ENCODE peak calls at places on chromosomes 6 and 20, in five cellular contexts. O is HCT116, U is IMR-90, T is H9, R is endothelial cell of umbilical vein. Q is an unnamed sample.

GRCh38 chr20:49993301-49993751 is 10.5 kb downstream of the SNAI1 start:
- DNase-seq in U (no peak), R (no peak), T (no peak), O (no peak), Q (no peak)

GRCh38 chr20:63917811-63918210 is 22.9 kb downstream of the DNAJC5 start:
- DNase-seq in O (no peak), U (no peak), R (no peak), T (no peak), Q (no peak)

GRCh38 chr6:104527761-104528415 is 331.8 kb downstream of the HACE1 start:
- DNase-seq in R (no peak), O (no peak), U (no peak), T (peak), Q (peak)

GRCh38 chr6:169155481-169155880 is 98.2 kb downstream of the THBS2 start:
- DNase-seq in O (no peak), T (no peak), U (no peak), R (no peak), Q (no peak)

GRCh38 chr6:157881375-157881774 is 58.3 kb downstream of the SNX9 start:
- DNase-seq in U (no peak), T (no peak), O (no peak), R (no peak), Q (no peak)

GRCh38 chr20:32091888-32092346 is 17.6 kb upstream of the TM9SF4 start:
- DNase-seq in O (peak), R (peak), T (peak), U (peak), Q (peak)

GRCh38 chr20:10539818-10540553 is 104.9 kb downstream of the SLX4IP start:
- DNase-seq in R (no peak), O (no peak), U (no peak), T (no peak), Q (no peak)

GRCh38 chr6:17360564-17360963 is 32.8 kb upstream of the CAP2 start:
- DNase-seq in T (no peak), R (no peak), O (no peak), U (no peak), Q (no peak)

GRCh38 chr6:24891004-24891403 is 44.8 kb downstream of the RIPOR2 start:
- DNase-seq in T (no peak), O (no peak), R (no peak), U (no peak), Q (no peak)

GRCh38 chr6:144415014-144415413 is 129.9 kb downstream of the UTRN start:
- DNase-seq in U (peak), T (no peak), O (no peak), R (peak), Q (no peak)

GRCh38 chr6:79841577-79842381 is 105.6 kb downstream of the ELOVL4 start:
- DNase-seq in O (no peak), R (no peak), U (no peak), T (no peak), Q (no peak)

GRCh38 chr6:157893238-157893637 is 70.2 kb downstream of the SNX9 start:
- DNase-seq in R (no peak), T (no peak), U (no peak), O (no peak), Q (no peak)

GRCh38 chr6:150877928-150878327 is 12.4 kb downstream of the MTHFD1L start:
- DNase-seq in O (no peak), R (no peak), U (no peak), T (no peak), Q (no peak)

GRCh38 chr20:17601957-17602356 is 32.1 kb downstream of the DSTN start:
- DNase-seq in O (no peak), T (no peak), R (no peak), U (no peak), Q (no peak)

GRCh38 chr6:12136905-12137304 is 124.8 kb downstream of the HIVEP1 start:
- DNase-seq in R (peak), T (no peak), O (no peak), U (peak), Q (no peak)

GRCh38 chr20:2237059-2237458 is 58.7 kb upstream of the TGM3 start:
- DNase-seq in U (peak), R (no peak), T (peak), O (no peak), Q (peak)

GRCh38 chr6:36368921-36369880 is 18.3 kb downstream of the ETV7 start:
- DNase-seq in O (no peak), R (no peak), T (no peak), U (peak), Q (no peak)

GRCh38 chr20:210809-211502 is 16.1 kb upstream of the DEFB129 start:
- DNase-seq in O (no peak), R (no peak), U (no peak), T (no peak), Q (peak)

GRCh38 chr6:163414367-163415175 is at the start of gene QKI:
- DNase-seq in R (peak), T (peak), U (peak), O (no peak), Q (peak)
- H2AFZ ChIP-seq in R (peak), T (no peak), U (peak), O (no peak), Q (peak)

DNA sequence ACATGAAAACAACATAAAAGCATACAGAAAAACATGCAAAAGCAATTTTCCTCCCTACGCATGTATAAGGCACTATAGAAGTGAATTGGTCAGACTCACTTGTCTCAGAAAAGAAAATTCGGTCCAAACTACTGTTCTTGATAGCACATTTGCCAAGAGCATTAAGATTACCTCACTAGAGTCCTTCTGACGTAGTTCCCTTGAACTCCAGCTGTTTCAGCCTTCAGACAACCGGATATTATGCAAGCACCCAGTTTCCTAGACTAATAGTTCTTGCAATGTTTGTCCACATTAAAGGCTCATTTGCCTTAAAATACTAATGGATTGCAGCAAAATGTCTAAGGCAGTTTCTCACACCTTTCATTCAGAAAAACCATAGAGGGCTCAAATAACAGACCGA is 2.5 kb upstream of the CASS4 start:
- DNase-seq in O (no peak), T (no peak), R (no peak), U (peak), Q (no peak)
- H3K27ac ChIP-seq in O (no peak), T (no peak), R (no peak), U (peak), Q (no peak)

DNA sequence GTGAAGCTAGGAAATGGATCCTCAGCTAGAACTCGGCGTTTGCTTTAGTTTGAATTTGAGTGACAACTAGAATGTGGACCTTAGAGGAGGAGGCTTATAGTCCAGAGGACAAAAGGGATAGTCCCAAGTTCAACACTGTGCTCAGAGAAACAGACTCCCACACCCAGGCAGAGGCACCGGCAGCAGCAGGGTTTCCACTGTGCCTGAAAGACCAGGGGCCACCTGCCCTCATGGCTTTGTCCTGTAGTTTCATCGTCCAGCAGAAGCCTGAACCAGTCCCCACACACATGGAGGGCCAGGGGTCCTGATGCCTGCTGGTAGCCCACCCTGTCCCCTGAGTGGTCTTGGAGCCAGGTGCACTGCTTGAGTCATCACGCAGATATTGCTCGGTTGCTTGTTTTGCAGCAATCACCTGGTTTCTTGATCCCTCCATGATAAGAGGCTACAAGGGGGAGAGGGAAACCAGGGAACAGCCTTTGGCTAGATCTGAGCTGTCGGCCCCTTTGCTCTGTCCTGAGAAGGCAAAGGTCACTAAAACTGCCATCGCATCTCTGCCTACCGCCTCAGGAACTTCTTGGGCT is 7.2 kb upstream of the ACSS1 start:
- DNase-seq in U (no peak), O (no peak), T (no peak), R (no peak), Q (no peak)
- H3K4me2 ChIP-seq in U (no peak), O (no peak), T (no peak), R (no peak), Q (peak)

DNA sequence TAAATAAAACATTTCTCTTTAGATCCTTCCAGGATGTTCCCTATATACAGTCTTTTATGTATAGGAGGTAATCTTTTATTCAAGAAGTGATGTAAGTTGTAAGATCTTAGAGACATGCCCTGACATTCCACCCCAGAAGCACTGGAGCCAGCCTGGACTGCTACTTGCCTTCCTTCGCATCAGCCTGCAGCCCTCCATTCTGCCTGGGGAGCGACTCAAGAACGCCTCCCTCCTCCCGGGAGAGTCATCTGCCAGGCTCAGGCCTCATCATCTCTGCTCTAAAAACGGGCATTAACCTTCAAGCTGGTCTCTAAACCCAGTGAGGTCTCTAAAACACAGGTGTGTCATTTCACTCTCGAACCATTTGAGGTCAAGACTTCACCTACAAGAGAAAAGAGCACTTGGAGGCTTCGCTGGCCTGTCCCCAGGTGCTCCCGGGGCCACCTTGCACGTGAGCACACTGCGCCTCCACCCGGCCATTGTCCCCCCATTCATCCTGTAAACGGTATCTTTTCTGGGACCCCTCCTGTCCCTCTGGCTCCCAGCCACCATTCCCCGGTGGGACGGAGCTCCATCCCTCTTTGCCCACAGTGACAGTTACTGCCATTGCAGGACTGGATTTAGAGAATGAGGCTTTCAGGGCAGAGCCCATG is 107.5 kb upstream of the PDE10A start:
- DNase-seq in R (no peak), U (peak), T (peak), O (no peak), Q (no peak)
- H2AFZ ChIP-seq in R (peak), U (peak), T (no peak), O (no peak), Q (peak)

DNA sequence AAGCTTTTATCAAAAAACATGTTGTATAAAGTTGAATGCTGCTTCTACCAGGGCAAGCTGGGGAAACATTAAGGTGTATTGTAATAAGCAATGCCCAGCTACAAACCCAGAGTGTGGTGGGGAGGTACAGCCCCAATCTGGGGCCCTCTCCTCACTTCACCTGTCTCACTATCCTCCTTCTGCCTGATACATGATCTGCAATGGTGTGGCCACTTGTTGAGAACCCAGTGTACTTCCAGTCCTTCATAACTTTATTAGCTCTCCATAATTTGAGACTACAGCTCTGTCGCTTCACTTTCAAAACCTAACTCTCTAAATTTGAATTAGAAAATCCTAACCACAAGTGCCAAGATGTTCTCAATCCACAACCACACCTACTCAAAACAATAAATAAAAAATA is 84.9 kb downstream of the EPB41L2 start:
- DNase-seq in U (no peak), R (no peak), O (no peak), T (no peak), Q (no peak)
- H3K27ac ChIP-seq in U (no peak), R (no peak), O (no peak), T (no peak), Q (no peak)

DNA sequence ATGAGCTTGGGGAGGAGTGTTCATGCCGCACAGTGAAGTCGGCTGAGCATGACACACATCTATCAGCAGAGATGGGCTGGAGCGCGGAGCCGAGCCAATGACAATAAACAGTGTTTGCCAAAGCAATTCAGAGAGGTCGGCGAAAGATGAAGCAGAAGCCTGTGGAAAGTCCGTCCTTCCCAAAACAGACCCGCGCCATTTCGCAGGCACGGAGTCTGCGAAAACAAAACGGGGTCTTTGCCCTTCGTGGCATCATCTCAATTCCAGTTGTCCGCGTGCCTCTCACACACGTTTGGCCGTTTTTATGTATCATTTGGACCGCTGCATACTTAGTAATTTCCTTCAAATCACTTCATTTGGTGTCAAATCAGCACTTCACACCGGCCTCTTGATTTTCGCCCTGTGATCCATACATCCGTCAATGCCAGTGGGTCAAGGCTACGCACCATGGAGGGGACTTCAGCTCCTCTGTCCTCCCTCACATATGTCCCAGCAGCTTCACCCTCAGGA is 71.3 kb downstream of the SULF2 start:
- DNase-seq in U (peak), T (no peak), O (no peak), R (no peak), Q (no peak)
- H3K4me2 ChIP-seq in U (no peak), T (no peak), O (no peak), R (no peak), Q (no peak)

Q was measured in neural progenitor cell.